ENCODE peak calls at places on chromosomes 4 and X, in ten cellular contexts. M, Q, W, D, Y, N, A, E, O and Z are unnamed samples.

GRCh38 chr4:5784960-5785611 is 74.1 kb downstream of the EVC start:
- DNase-seq in M (no peak), Q (no peak), W (no peak), D (peak; percentile 35), Y (no peak), N (peak; percentile 73), A (no peak), E (no peak), O (no peak), Z (no peak)

GRCh38 chr4:96227515-96227914 is 387.6 kb downstream of the PDHA2 start:
- DNase-seq in M (no peak), Q (no peak), W (no peak), D (no peak), Y (no peak), N (no peak), A (no peak), E (no peak), O (no peak), Z (no peak)

GRCh38 chr4:40587826-40588225 is 41.8 kb downstream of the RBM47 start:
- DNase-seq in M (no peak), Q (no peak), W (peak; percentile 77), D (no peak), Y (peak; percentile 44), N (peak; percentile 75), A (no peak), E (no peak), O (no peak), Z (no peak)

GRCh38 chr4:187908079-187908501 is 87.5 kb upstream of the ZFP42 start:
- DNase-seq in M (no peak), Q (no peak), W (peak; percentile 56), D (no peak), Y (no peak), N (no peak), A (no peak), E (no peak), O (no peak), Z (no peak)

GRCh38 chrX:13693341-13693871 is 4.5 kb downstream of the RAB9A start:
- DNase-seq in M (no peak), Q (no peak), W (no peak), D (no peak), Y (no peak), N (no peak), A (no peak), E (no peak), O (no peak), Z (no peak)

GRCh38 chrX:54087661-54088060 is 43.4 kb upstream of the PHF8 start:
- DNase-seq in M (no peak), Q (no peak), W (no peak), D (no peak), Y (no peak), N (no peak), A (no peak), E (no peak), O (no peak), Z (no peak)

GRCh38 chr4:18020145-18020670 is 1.3 kb downstream of the LCORL start:
- DNase-seq in M (no peak), Q (no peak), W (no peak), D (no peak), Y (no peak), N (no peak), A (no peak), E (peak; percentile 65), O (peak; percentile 46), Z (no peak)

GRCh38 chr4:169485791-169486742 is 126.3 kb downstream of the NEK1 start:
- DNase-seq in M (no peak), Q (peak; percentile 13), W (peak; percentile 49), D (no peak), Y (no peak), N (no peak), A (no peak), E (peak; percentile 71), O (no peak), Z (peak; percentile 44)

GRCh38 chr4:94758141-94758699 is 465 bp downstream of the BMPR1B start:
- DNase-seq in M (peak; percentile 61), Q (no peak), W (no peak), D (peak; percentile 73), Y (no peak), N (no peak), A (no peak), E (no peak), O (no peak), Z (peak; percentile 61)

GRCh38 chr4:132934901-132935300 is 214.2 kb upstream of the PCDH10 start:
- DNase-seq in M (no peak), Q (no peak), W (no peak), D (no peak), Y (no peak), N (no peak), A (no peak), E (no peak), O (no peak), Z (no peak)

GRCh38 chrX:66020578-66021406 is 19.1 kb downstream of the VSIG4 start:
- DNase-seq in M (no peak), Q (no peak), W (no peak), D (no peak), Y (no peak), N (no peak), A (no peak), E (no peak), O (no peak), Z (no peak)

GRCh38 chr4:158770671-158771070 is 1.8 kb downstream of the FNIP2 start:
- DNase-seq in M (no peak), Q (no peak), W (no peak), D (no peak), Y (no peak), N (no peak), A (no peak), E (no peak), O (no peak), Z (no peak)

GRCh38 chrX:19658030-19658429 is 142.7 kb upstream of the MAP3K15 start:
- DNase-seq in M (no peak), Q (no peak), W (peak; percentile 32), D (no peak), Y (no peak), N (no peak), A (no peak), E (no peak), O (no peak), Z (no peak)

GRCh38 chr4:84971319-84971932 is 4.9 kb upstream of the WDFY3 start:
- DNase-seq in M (no peak), Q (peak; percentile 2), W (peak; percentile 69), D (no peak), Y (no peak), N (no peak), A (no peak), E (peak; percentile 72), O (no peak), Z (no peak)

GRCh38 chr4:72312032-72312650 is 256.9 kb downstream of the ADAMTS3 start:
- DNase-seq in M (peak; percentile 59), Q (no peak), W (peak; percentile 91), D (peak; percentile 89), Y (peak; percentile 29), N (peak; percentile 89), A (no peak), E (no peak), O (no peak), Z (no peak)

GRCh38 chr4:40736910-40737309 is 12.8 kb upstream of the NSUN7 start:
- DNase-seq in M (no peak), Q (peak; percentile 50), W (peak; percentile 9), D (no peak), Y (no peak), N (no peak), A (peak; percentile 5), E (peak; percentile 61), O (no peak), Z (no peak)

GRCh38 chr4:132530846-132531245 is 618.2 kb upstream of the PCDH10 start:
- DNase-seq in M (no peak), Q (peak; percentile 74), W (no peak), D (no peak), Y (no peak), N (no peak), A (no peak), E (no peak), O (no peak), Z (no peak)

GRCh38 chrX:43973249-43973672 is at the start of gene NDP:
- DNase-seq in M (no peak), Q (peak; percentile 11), W (no peak), D (no peak), Y (no peak), N (no peak), A (no peak), E (no peak), O (no peak), Z (no peak)

GRCh38 chr4:99437686-99438577 is 2.8 kb upstream of the ADH7 start:
- DNase-seq in M (no peak), Q (no peak), W (no peak), D (no peak), Y (no peak), N (no peak), A (peak; percentile 9), E (no peak), O (no peak), Z (no peak)

GRCh38 chrX:136046295-136046894 is 61.2 kb downstream of the SLC9A6 start:
- DNase-seq in M (no peak), Q (no peak), W (no peak), D (no peak), Y (no peak), N (no peak), A (no peak), E (peak; percentile 17), O (no peak), Z (no peak)

GRCh38 chrX:20455001-20455400 is 188.3 kb upstream of the RPS6KA3 start:
- DNase-seq in M (no peak), Q (no peak), W (peak; percentile 8), D (no peak), Y (no peak), N (no peak), A (no peak), E (no peak), O (no peak), Z (no peak)

GRCh38 chrX:85828771-85829170 is 218.6 kb downstream of the CHM start:
- DNase-seq in M (no peak), Q (peak; percentile 89), W (no peak), D (no peak), Y (no peak), N (no peak), A (no peak), E (no peak), O (no peak), Z (no peak)

GRCh38 chr4:116397291-116397690 is 688.1 kb downstream of the TRAM1L1 start:
- DNase-seq in M (no peak), Q (no peak), W (no peak), D (no peak), Y (no peak), N (no peak), A (no peak), E (no peak), O (no peak), Z (no peak)

GRCh38 chr4:187010052-187010451 is 286.4 kb upstream of the FAT1 start:
- DNase-seq in M (no peak), Q (no peak), W (no peak), D (no peak), Y (no peak), N (no peak), A (no peak), E (no peak), O (no peak), Z (no peak)

GRCh38 chr4:48228887-48229462 is 40.7 kb downstream of the TEC start:
- DNase-seq in M (no peak), Q (no peak), W (no peak), D (no peak), Y (no peak), N (no peak), A (no peak), E (no peak), O (no peak), Z (no peak)

GRCh38 chr4:187499961-187500360 is 495.6 kb upstream of the ZFP42 start:
- DNase-seq in M (no peak), Q (no peak), W (no peak), D (no peak), Y (no peak), N (no peak), A (no peak), E (no peak), O (no peak), Z (no peak)

GRCh38 chrX:128816919-128817318 is 706.4 kb downstream of the SMARCA1 start:
- DNase-seq in M (no peak), Q (peak; percentile 20), W (no peak), D (no peak), Y (no peak), N (no peak), A (no peak), E (peak; percentile 70), O (no peak), Z (peak; percentile 8)

GRCh38 chrX:68681443-68681941 is 34.0 kb downstream of the STARD8 start:
- DNase-seq in M (no peak), Q (no peak), W (peak; percentile 23), D (no peak), Y (no peak), N (no peak), A (no peak), E (no peak), O (no peak), Z (no peak)